ENCODE peak calls at places on chromosomes 5 and 9, in ten cellular contexts. A, C, B, G, F, T, O, V, R and M are unnamed samples.

GRCh38 chr5:96083361-96083881 is 121.8 kb upstream of the ELL2 start:
- DNase-seq in A (no peak), C (no peak), B (no peak), G (no peak), F (no peak), T (no peak), O (no peak), V (peak; percentile 25), R (no peak), M (no peak)

GRCh38 chr9:90726215-90726614 is 75.4 kb upstream of the SYK start:
- DNase-seq in A (no peak), C (no peak), B (no peak), G (no peak), F (no peak), T (no peak), O (no peak), V (no peak), R (no peak), M (no peak)

GRCh38 chr9:137451976-137452760 is 7.0 kb downstream of the NSMF start:
- DNase-seq in A (no peak), C (no peak), B (peak; percentile 1), G (no peak), F (no peak), T (no peak), O (no peak), V (no peak), R (no peak), M (peak; percentile 40)

GRCh38 chr5:174505621-174506020 is 218.8 kb upstream of the MSX2 start:
- DNase-seq in A (no peak), C (no peak), B (no peak), G (peak; percentile 48), F (no peak), T (no peak), O (no peak), V (no peak), R (no peak), M (no peak)

GRCh38 chr5:139669681-139670368 is 21.7 kb downstream of the CXXC5 start:
- DNase-seq in A (no peak), C (peak; percentile 53), B (no peak), G (no peak), F (no peak), T (peak; percentile 81), O (no peak), V (peak; percentile 21), R (no peak), M (peak; percentile 64)

GRCh38 chr5:96492654-96493053 is 59.6 kb upstream of the PCSK1 start:
- DNase-seq in A (no peak), C (no peak), B (no peak), G (no peak), F (no peak), T (no peak), O (no peak), V (no peak), R (peak; percentile 34), M (no peak)

GRCh38 chr9:114223564-114224246 is 68.4 kb downstream of the COL27A1 start:
- DNase-seq in A (no peak), C (no peak), B (no peak), G (no peak), F (no peak), T (no peak), O (no peak), V (no peak), R (peak; percentile 50), M (no peak)

GRCh38 chr5:100900142-100900795 is 2.8 kb downstream of the ST8SIA4 start:
- DNase-seq in A (peak; percentile 49), C (peak; percentile 32), B (no peak), G (no peak), F (no peak), T (no peak), O (peak; percentile 57), V (peak; percentile 62), R (peak; percentile 10), M (peak; percentile 74)

GRCh38 chr5:58314356-58315045 is 145.4 kb downstream of the PLK2 start:
- DNase-seq in A (no peak), C (no peak), B (no peak), G (no peak), F (no peak), T (no peak), O (no peak), V (no peak), R (no peak), M (no peak)

GRCh38 chr9:76796296-76796695 is 32.1 kb downstream of the PCA3 start:
- DNase-seq in A (no peak), C (no peak), B (no peak), G (no peak), F (no peak), T (no peak), O (no peak), V (no peak), R (no peak), M (no peak)

GRCh38 chr5:116681334-116682013 is 106.9 kb upstream of the SEMA6A start:
- DNase-seq in A (no peak), C (no peak), B (no peak), G (no peak), F (no peak), T (peak; percentile 8), O (no peak), V (no peak), R (no peak), M (no peak)

GRCh38 chr5:89042746-89043145 is 159.8 kb upstream of the MEF2C start:
- DNase-seq in A (no peak), C (no peak), B (no peak), G (no peak), F (no peak), T (no peak), O (no peak), V (no peak), R (no peak), M (no peak)

GRCh38 chr5:130995851-130996250 is 169.2 kb downstream of the HINT1 start:
- DNase-seq in A (no peak), C (no peak), B (no peak), G (no peak), F (no peak), T (no peak), O (no peak), V (no peak), R (no peak), M (no peak)

GRCh38 chr9:5629312-5630037 is 568 bp downstream of the RIC1 start:
- DNase-seq in A (peak; percentile 48), C (peak; percentile 71), B (peak; percentile 23), G (no peak), F (peak; percentile 32), T (no peak), O (peak; percentile 19), V (peak; percentile 56), R (peak; percentile 43), M (peak; percentile 59)

GRCh38 chr9:92658176-92658575 is 11.8 kb downstream of the IPPK start:
- DNase-seq in A (no peak), C (no peak), B (no peak), G (no peak), F (no peak), T (no peak), O (no peak), V (no peak), R (no peak), M (no peak)